ENCODE peak calls at places on chromosomes 5 and 9, in eight cellular contexts. Z is testis, N is prostate gland, S is IMR-90, O is thyroid gland, E is transverse colon, P is lung, W is H9. K is an unnamed sample. For H3K27me3, the result is how much of the 10 kb centered on the place peaks cover.

GRCh38 chr9:89405832-89406231 is 87.5 kb downstream of the SECISBP2 start:
- DNase-seq in Z (no peak), N (no peak), S (no peak), O (no peak), E (peak), P (no peak), W (no peak), K (no peak)

GRCh38 chr9:122446819-122447484 is 30.8 kb downstream of the OR1J1 start:
- DNase-seq in Z (no peak), N (no peak), S (peak), O (no peak), E (no peak), P (no peak), W (no peak), K (no peak)

GRCh38 chr9:117063721-117064471 is 351.0 kb downstream of the ASTN2 start:
- DNase-seq in Z (no peak), N (no peak), S (no peak), O (no peak), E (no peak), P (no peak), W (no peak), K (no peak)

GRCh38 chr5:145797336-145797735 is 37.8 kb downstream of the PRELID2 start:
- DNase-seq in Z (no peak), N (no peak), S (peak), O (no peak), E (no peak), P (no peak), W (no peak), K (no peak)

GRCh38 chr9:96854877-96855273 is 561 bp upstream of the ZNF782 start:
- DNase-seq in Z (no peak), N (no peak), S (no peak), O (no peak), E (no peak), P (no peak), W (peak), K (no peak)

GRCh38 chr5:78537821-78538220 is 110.8 kb downstream of the LHFPL2 start:
- DNase-seq in Z (no peak), N (no peak), S (peak), O (no peak), E (no peak), P (no peak), W (no peak), K (peak)

GRCh38 chr5:132000677-132001453 is 10.6 kb downstream of the ACSL6 start:
- DNase-seq in Z (no peak), N (no peak), S (no peak), O (no peak), E (peak), P (no peak), W (no peak), K (no peak)

GRCh38 chr5:139856694-139857093 is 61.1 kb downstream of the PSD2 start:
- DNase-seq in Z (no peak), N (no peak), S (no peak), O (no peak), E (no peak), P (no peak), W (no peak), K (no peak)

GRCh38 chr5:114857951-114858401 is 311.7 kb downstream of the TRIM36 start:
- DNase-seq in Z (no peak), N (no peak), S (no peak), O (no peak), E (no peak), P (no peak), W (peak), K (no peak)

GRCh38 chr9:131635285-131635684 is 90.0 kb downstream of the PRRT1B start:
- DNase-seq in Z (peak), N (peak), S (peak), O (peak), E (peak), P (peak), W (peak), K (peak)

GRCh38 chr5:141694479-141694878 is 12.4 kb upstream of the ARAP3 start:
- DNase-seq in Z (no peak), N (no peak), S (no peak), O (no peak), E (no peak), P (no peak), W (no peak), K (no peak)

GRCh38 chr5:116411101-116411571 is 163.5 kb downstream of the SEMA6A start:
- DNase-seq in Z (peak), N (no peak), S (no peak), O (no peak), E (no peak), P (no peak), W (no peak), K (peak)

GRCh38 chr9:7756088-7756487 is 43.5 kb downstream of the DMAC1 start:
- DNase-seq in Z (no peak), N (no peak), S (no peak), O (no peak), E (no peak), P (no peak), W (no peak), K (no peak)

GRCh38 chr9:87656485-87656884 is 69.4 kb upstream of the CTSL start:
- DNase-seq in Z (peak), N (no peak), S (peak), O (no peak), E (no peak), P (no peak), W (peak), K (peak)

GRCh38 chr5:74424162-74424868 is 216.2 kb downstream of the ENC1 start:
- DNase-seq in Z (no peak), N (peak), S (no peak), O (no peak), E (no peak), P (peak), W (no peak), K (peak)

GRCh38 chr5:166979576-166979975 is 1311.9 kb upstream of the WWC1 start:
- DNase-seq in Z (no peak), N (no peak), S (no peak), O (no peak), E (no peak), P (no peak), W (no peak), K (no peak)

GRCh38 chr5:166980666-166981065 is 1310.8 kb upstream of the WWC1 start:
- DNase-seq in Z (no peak), N (no peak), S (no peak), O (no peak), E (no peak), P (no peak), W (no peak), K (no peak)

DNA sequence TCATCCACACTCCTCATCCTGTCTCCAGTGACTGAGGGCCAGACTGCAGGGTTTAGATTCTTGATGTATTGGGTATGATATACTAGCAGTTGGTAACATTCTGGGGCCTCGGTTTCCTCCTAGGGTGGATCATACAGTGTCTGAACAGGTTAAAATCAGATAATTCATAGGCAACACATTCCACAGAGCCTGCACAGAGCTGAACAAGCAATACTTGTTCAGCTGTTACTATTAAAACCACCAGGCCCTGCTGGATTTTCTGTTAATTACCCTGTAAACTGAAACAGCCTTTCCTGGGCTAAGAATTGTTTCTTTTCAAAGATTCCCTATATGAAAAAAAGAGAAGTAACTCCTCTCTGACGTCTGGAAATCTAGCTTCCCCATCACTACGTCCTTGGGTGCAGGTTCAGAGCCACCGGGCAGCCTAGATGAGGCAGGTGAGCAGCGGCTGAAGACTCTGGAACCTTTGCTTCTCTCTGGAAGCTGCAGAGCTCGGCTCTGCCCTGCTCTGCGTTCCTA is 1313.5 kb upstream of the WWC1 start:
- DNase-seq in Z (no peak), N (no peak), S (no peak), O (no peak), E (no peak), P (no peak), W (no peak), K (no peak)
- H3K27ac ChIP-seq in Z (no peak), N (no peak), S (no peak), O (no peak), E (peak), P (no peak), W (no peak), K (no peak)

GRCh38 chr5:136191304-136192014 is 1.5 kb downstream of the SMIM32 start:
- DNase-seq in Z (no peak), N (no peak), S (peak), O (no peak), E (peak), P (no peak), W (peak), K (peak)

GRCh38 chr5:136185974-136186373 is 7.0 kb downstream of the SMIM32 start:
- DNase-seq in Z (no peak), N (no peak), S (no peak), O (no peak), E (no peak), P (no peak), W (no peak), K (no peak)

GRCh38 chr5:136190904-136191303 is 2.1 kb downstream of the SMIM32 start:
- DNase-seq in Z (no peak), N (no peak), S (no peak), O (no peak), E (no peak), P (no peak), W (no peak), K (no peak)

GRCh38 chr5:136186786-136187185 is 6.2 kb downstream of the SMIM32 start:
- DNase-seq in Z (no peak), N (no peak), S (no peak), O (no peak), E (no peak), P (no peak), W (no peak), K (no peak)

DNA sequence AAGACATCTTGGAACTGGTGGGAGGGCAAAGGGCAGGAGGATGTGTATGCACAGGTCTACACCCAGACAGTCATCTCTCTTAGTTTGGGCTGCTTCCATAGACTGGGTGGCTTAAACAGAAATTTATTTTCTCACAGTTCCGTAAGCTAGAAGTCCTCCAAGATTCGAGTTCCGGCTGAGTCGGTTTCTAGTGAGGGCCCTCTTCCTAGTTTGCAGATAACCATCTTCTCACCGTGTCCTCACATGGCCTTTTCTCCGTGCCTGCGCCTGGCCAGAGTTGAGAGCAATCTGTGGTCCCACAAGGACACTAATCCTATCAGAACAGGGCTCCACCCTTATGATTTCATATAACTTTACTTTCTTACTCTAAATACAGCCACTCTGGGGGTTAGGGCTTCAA is 4.1 kb downstream of the SMIM32 start:
- DNase-seq in Z (no peak), N (no peak), S (no peak), O (no peak), E (no peak), P (no peak), W (no peak), K (no peak)
- H3K27me3 ChIP-seq in Z (under half), N (under half), S (under half), O (under half), E (under half), P (under half), W (under half), K (under half)

GRCh38 chr5:52881468-52881867 is 93.8 kb downstream of the ITGA1 start:
- DNase-seq in Z (no peak), N (no peak), S (no peak), O (no peak), E (no peak), P (no peak), W (no peak), K (no peak)

GRCh38 chr5:52884453-52884852 is 96.7 kb downstream of the ITGA1 start:
- DNase-seq in Z (no peak), N (no peak), S (no peak), O (no peak), E (no peak), P (no peak), W (no peak), K (no peak)

GRCh38 chr5:52885614-52886013 is 97.9 kb downstream of the ITGA1 start:
- DNase-seq in Z (no peak), N (no peak), S (no peak), O (no peak), E (no peak), P (no peak), W (no peak), K (no peak)

GRCh38 chr5:52888363-52888762 is 100.6 kb downstream of the ITGA1 start:
- DNase-seq in Z (no peak), N (no peak), S (no peak), O (no peak), E (no peak), P (no peak), W (no peak), K (no peak)

DNA sequence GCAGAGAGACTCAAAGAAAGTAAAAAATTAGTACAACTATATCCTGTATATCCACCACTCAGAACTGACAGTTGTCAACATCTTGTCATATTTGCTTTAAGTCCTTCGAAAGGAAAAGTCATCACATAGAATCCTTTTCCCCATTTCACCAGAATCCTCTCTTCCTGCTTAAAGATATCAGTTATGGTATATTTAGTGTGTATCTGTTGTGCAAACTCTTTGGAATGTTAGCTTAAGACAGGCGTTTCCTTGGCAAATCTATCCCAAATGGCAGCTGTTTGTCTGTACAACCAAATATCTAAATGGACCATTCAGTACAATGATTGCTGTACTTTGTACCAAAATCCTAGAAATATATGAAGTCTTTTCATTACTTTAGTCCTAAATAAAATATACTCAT is 98.5 kb downstream of the ITGA1 start:
- DNase-seq in Z (no peak), N (no peak), S (no peak), O (no peak), E (no peak), P (no peak), W (no peak), K (no peak)
- H3K27ac ChIP-seq in Z (no peak), N (no peak), S (no peak), O (no peak), E (peak), P (no peak), W (no peak), K (no peak)

GRCh38 chr5:169778622-169779596 is 141.8 kb downstream of the DOCK2 start:
- DNase-seq in Z (no peak), N (no peak), S (no peak), O (no peak), E (no peak), P (no peak), W (no peak), K (no peak)
- H3K27me3 ChIP-seq in Z (under half), N (under half), S (under half), O (under half), E (under half), P (under half), W (under half), K (under half)

DNA sequence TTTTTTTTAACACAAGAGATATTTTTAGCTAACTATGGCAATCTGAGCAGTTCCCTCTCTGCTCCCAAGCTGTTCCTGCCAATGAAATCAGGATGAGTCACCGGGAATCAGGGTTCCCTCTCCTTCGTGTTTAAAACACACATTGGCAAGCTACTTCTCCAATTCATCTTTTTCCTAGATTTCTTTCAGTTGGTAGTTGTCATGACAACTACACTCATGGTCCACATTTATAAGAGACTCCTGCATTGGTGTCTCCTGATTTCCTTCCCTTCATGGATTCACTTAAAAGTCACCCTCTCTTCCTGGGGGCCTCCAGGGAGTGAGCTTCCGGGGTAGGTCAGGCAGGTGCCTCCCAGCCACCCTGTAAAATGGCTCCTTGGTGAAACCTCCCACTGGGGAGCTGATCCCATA is 72.3 kb upstream of the NIPAL4 start:
- DNase-seq in Z (peak), N (no peak), S (peak), O (no peak), E (no peak), P (no peak), W (no peak), K (peak)
- H3K27ac ChIP-seq in Z (no peak), N (peak), S (peak), O (no peak), E (peak), P (no peak), W (no peak), K (peak)

DNA sequence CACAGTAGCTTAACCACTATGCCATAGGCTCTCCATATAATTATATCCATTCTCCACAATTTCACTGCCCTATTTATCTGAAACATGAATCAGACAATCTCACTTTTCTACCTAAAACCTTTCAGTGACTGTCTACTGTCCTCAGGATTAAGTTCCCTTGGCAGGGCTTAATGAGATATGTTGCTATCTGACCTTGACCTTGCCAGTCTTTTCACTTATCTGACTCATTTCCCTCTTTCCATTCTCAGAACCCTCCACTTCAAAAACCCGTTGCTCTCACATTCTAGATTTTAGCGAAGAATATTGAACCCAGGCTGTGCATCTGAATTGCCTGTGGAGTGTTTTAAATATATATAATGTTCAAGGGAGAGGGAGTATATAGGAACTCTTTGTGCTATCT is 452.1 kb upstream of the MPDZ start:
- DNase-seq in Z (no peak), N (no peak), S (no peak), O (no peak), E (no peak), P (no peak), W (no peak), K (no peak)
- H3K27me3 ChIP-seq in Z (under half), N (under half), S (under half), O (under half), E (under half), P (under half), W (under half), K (under half)

GRCh38 chr5:75522542-75522941 is 10.9 kb downstream of the POLK start:
- DNase-seq in Z (no peak), N (no peak), S (peak), O (no peak), E (no peak), P (no peak), W (no peak), K (no peak)
- H3K27ac ChIP-seq in Z (no peak), N (no peak), S (no peak), O (no peak), E (no peak), P (no peak), W (no peak), K (no peak)

GRCh38 chr9:72564517-72565281 is 43.3 kb downstream of the TMC1 start:
- DNase-seq in Z (no peak), N (peak), S (no peak), O (no peak), E (no peak), P (no peak), W (no peak), K (no peak)
- H3K27me3 ChIP-seq in Z (under half), N (under half), S (under half), O (under half), E (under half), P (under half), W (under half), K (under half)

GRCh38 chr5:103526164-103526915 is 36.2 kb downstream of the NUDT12 start:
- DNase-seq in Z (no peak), N (no peak), S (no peak), O (no peak), E (no peak), P (no peak), W (no peak), K (no peak)

GRCh38 chr5:103523319-103523718 is 39.3 kb downstream of the NUDT12 start:
- DNase-seq in Z (no peak), N (no peak), S (no peak), O (no peak), E (peak), P (no peak), W (no peak), K (no peak)

GRCh38 chr5:103525366-103525765 is 37.2 kb downstream of the NUDT12 start:
- DNase-seq in Z (no peak), N (no peak), S (no peak), O (no peak), E (no peak), P (no peak), W (no peak), K (no peak)

GRCh38 chr5:103519550-103519949 is 43.0 kb downstream of the NUDT12 start:
- DNase-seq in Z (no peak), N (no peak), S (peak), O (no peak), E (no peak), P (no peak), W (peak), K (no peak)

DNA sequence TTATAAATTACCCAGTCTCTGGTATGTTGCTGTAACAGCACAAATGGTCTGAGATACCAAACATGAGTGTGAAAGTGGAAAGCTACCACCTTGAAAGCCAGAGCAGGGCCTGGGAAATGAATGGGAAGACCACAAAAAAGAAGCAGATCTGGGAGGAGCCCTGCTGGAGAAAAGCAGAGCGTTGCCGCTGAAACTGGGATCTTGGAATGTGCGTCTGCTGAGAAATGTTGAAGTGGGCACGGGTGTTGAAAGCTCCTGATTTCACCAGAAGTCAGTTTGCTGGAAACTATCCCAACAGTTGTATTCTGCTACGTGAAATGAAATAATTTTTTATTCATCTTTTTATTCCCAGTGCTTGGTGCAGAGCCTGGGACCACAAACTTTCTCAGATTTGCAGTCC is 40.0 kb downstream of the NUDT12 start:
- DNase-seq in Z (no peak), N (no peak), S (no peak), O (peak), E (no peak), P (peak), W (no peak), K (peak)
- H3K27ac ChIP-seq in Z (no peak), N (no peak), S (no peak), O (no peak), E (peak), P (no peak), W (no peak), K (no peak)

GRCh38 chr9:128422783-128423150 is 2.1 kb downstream of the CERCAM start:
- DNase-seq in Z (no peak), N (no peak), S (no peak), O (no peak), E (no peak), P (no peak), W (no peak), K (no peak)
- H3K27me3 ChIP-seq in Z (under half), N (under half), S (under half), O (under half), E (under half), P (under half), W (under half), K (under half)

K was measured in cardiac muscle cell.